ENCODE peak calls at places on chromosomes 7 and 10, in ten cellular contexts. L, V, Y, A, X, U, H, P, B and M are unnamed samples.

GRCh38 chr7:45919231-45919825 is 1.7 kb downstream of the IGFBP3 start:
- DNase-seq in L (peak), V (no peak), Y (no peak), A (no peak), X (no peak), U (no peak), H (no peak), P (no peak), B (no peak), M (no peak)

GRCh38 chr10:68096913-68097509 is 12.3 kb upstream of the MYPN start:
- DNase-seq in L (peak), V (peak), Y (no peak), A (peak), X (no peak), U (peak), H (no peak), P (peak), B (peak), M (no peak)

GRCh38 chr7:95718556-95719410 is 53.6 kb upstream of the DYNC1I1 start:
- DNase-seq in L (no peak), V (peak), Y (no peak), A (no peak), X (peak), U (no peak), H (no peak), P (peak), B (peak), M (no peak)

GRCh38 chr7:142873281-142873784 is 12.2 kb downstream of the TRPV6 start:
- DNase-seq in L (peak), V (peak), Y (peak), A (no peak), X (peak), U (no peak), H (no peak), P (peak), B (no peak), M (no peak)

GRCh38 chr7:73717025-73717807 is 2.3 kb downstream of the STX1A start:
- DNase-seq in L (no peak), V (peak), Y (no peak), A (no peak), X (no peak), U (no peak), H (no peak), P (peak), B (peak), M (no peak)

GRCh38 chr7:133376514-133376913 is 123.6 kb downstream of the EXOC4 start:
- DNase-seq in L (no peak), V (peak), Y (no peak), A (no peak), X (no peak), U (no peak), H (no peak), P (no peak), B (no peak), M (no peak)

GRCh38 chr7:124085168-124085567 is 52.3 kb upstream of the TMEM229A start:
- DNase-seq in L (no peak), V (no peak), Y (no peak), A (no peak), X (no peak), U (no peak), H (no peak), P (peak), B (no peak), M (no peak)

GRCh38 chr10:46236537-46236887 is 50.3 kb upstream of the ANTXRL start:
- DNase-seq in L (no peak), V (no peak), Y (no peak), A (no peak), X (no peak), U (no peak), H (no peak), P (no peak), B (no peak), M (no peak)

GRCh38 chr7:69433086-69433485 is 165.2 kb upstream of the AUTS2 start:
- DNase-seq in L (no peak), V (no peak), Y (no peak), A (no peak), X (no peak), U (no peak), H (no peak), P (no peak), B (no peak), M (no peak)

GRCh38 chr10:637221-637620 is 52.2 kb downstream of the DIP2C start:
- DNase-seq in L (no peak), V (no peak), Y (no peak), A (no peak), X (no peak), U (no peak), H (no peak), P (no peak), B (no peak), M (no peak)

GRCh38 chr10:133275683-133276092 is 980 bp downstream of the ADAM8 start:
- DNase-seq in L (no peak), V (no peak), Y (peak), A (no peak), X (peak), U (no peak), H (no peak), P (no peak), B (no peak), M (no peak)

GRCh38 chr10:31353574-31353973 is 34.6 kb downstream of the ZEB1 start:
- DNase-seq in L (no peak), V (peak), Y (no peak), A (no peak), X (peak), U (no peak), H (no peak), P (peak), B (peak), M (no peak)

GRCh38 chr10:122112625-122113160 is 123.7 kb downstream of the TACC2 start:
- DNase-seq in L (peak), V (peak), Y (no peak), A (peak), X (peak), U (peak), H (peak), P (peak), B (peak), M (peak)

GRCh38 chr7:94696981-94697670 is 41.2 kb upstream of the SGCE start:
- DNase-seq in L (no peak), V (peak), Y (no peak), A (peak), X (peak), U (peak), H (no peak), P (peak), B (peak), M (peak)

GRCh38 chr10:131874991-131875451 is 25.8 kb upstream of the PPP2R2D start:
- DNase-seq in L (peak), V (peak), Y (peak), A (peak), X (peak), U (peak), H (peak), P (peak), B (peak), M (no peak)

GRCh38 chr10:56823849-56824248 is 462.8 kb upstream of the ZWINT start:
- DNase-seq in L (peak), V (peak), Y (peak), A (no peak), X (peak), U (no peak), H (no peak), P (peak), B (no peak), M (no peak)

GRCh38 chr10:15237351-15237750 is 68.9 kb upstream of the NMT2 start:
- DNase-seq in L (no peak), V (peak), Y (no peak), A (no peak), X (no peak), U (no peak), H (no peak), P (peak), B (peak), M (peak)

GRCh38 chr7:151447901-151448260 is 7.9 kb upstream of the CRYGN start:
- DNase-seq in L (no peak), V (no peak), Y (no peak), A (no peak), X (no peak), U (no peak), H (no peak), P (no peak), B (no peak), M (no peak)
- H3K4me3 ChIP-seq in L (peak), V (peak), Y (no peak), A (peak), X (no peak), U (peak), H (no peak), P (peak), B (no peak), M (peak)

DNA sequence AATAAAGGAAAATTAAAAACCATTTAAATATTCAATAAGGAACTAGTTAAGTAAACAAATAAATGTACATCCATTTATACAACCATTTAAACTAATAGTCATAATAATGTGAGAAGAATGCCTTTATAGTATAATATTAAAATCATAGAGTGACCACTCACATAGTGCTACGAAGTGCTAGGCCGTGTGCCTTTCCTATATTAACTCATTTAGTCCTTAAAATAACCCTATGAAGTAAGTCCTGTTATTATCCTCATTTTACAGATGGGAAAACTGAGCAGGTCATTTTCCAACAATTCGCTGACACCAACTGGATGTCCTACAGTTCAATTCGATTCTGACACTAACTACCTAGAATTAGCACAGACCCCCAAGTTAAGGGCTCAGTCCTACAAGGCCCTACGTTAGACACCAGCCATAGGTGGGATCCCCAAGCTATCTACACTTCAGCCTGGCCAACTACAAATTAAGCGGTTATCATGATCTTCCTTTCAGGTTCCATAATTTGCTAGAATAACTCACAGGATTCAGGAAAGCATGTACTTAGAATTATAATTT is 4.1 kb downstream of the STRIP2 start:
- DNase-seq in L (no peak), V (no peak), Y (no peak), A (no peak), X (no peak), U (no peak), H (no peak), P (no peak), B (no peak), M (no peak)
- TF ChIP-seq CTCF in L (no peak), V (no peak), Y (no peak), A (no peak), X (no peak), U (no peak), H (no peak), P (no peak), B (no peak), M (no peak)

GRCh38 chr10:74976565-74976964 is 134.9 kb upstream of the SAMD8 start:
- DNase-seq in L (peak), V (no peak), Y (peak), A (no peak), X (peak), U (no peak), H (no peak), P (no peak), B (no peak), M (no peak)

GRCh38 chr10:74977072-74977471 is 134.4 kb upstream of the SAMD8 start:
- DNase-seq in L (no peak), V (no peak), Y (no peak), A (no peak), X (no peak), U (no peak), H (no peak), P (no peak), B (no peak), M (no peak)

GRCh38 chr10:74981831-74982633 is 129.4 kb upstream of the SAMD8 start:
- DNase-seq in L (no peak), V (no peak), Y (no peak), A (no peak), X (peak), U (no peak), H (no peak), P (no peak), B (no peak), M (no peak)

GRCh38 chr10:74975758-74976157 is 135.7 kb upstream of the SAMD8 start:
- DNase-seq in L (no peak), V (no peak), Y (no peak), A (no peak), X (no peak), U (no peak), H (no peak), P (no peak), B (no peak), M (no peak)

DNA sequence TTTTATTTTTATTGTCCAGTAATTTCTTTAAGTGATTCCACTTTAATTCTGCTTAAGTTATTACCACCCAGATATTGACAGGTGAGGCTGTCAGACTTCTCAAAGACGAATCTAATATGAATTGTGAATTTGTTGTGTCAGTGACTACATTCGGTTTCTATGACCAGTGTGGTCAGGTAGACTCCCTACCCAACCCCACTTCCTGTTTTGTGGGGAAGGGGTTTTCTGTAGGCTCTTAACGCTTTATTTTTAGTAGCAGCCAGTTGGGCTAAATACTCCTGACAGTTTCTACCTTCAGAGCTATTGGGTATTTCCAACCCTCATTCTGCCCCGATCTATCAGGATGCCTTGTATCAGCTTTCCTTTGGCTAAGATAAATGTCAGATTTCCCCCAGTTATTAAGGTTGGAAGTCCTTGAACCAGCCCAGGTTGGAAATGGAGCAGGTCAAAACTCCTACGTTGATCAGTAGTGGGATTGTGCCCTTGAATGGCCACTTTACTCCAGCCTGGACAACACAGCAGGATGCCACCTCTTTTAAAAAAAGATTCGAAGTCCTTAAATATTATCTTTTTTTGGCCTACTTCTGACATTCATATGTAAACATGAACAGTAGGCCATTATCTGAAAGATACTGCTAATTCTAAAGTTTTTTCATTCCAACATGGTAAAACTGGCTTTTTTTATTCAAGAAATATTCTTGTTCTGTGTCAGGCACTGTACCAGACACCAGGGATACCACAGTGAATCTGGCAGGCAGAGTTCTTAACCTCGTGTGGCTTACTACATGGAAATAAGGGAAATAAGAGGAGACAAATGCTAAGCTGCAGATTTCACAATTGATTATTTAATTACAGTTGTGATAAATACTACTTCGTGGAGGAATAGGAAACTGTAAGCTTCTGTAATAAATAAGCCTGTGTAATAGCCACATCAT is 133.3 kb upstream of the SAMD8 start:
- DNase-seq in L (no peak), V (no peak), Y (peak), A (no peak), X (peak), U (no peak), H (no peak), P (no peak), B (no peak), M (no peak)
- H3K4me3 ChIP-seq in L (no peak), V (no peak), Y (no peak), A (no peak), X (peak), U (no peak), H (no peak), P (no peak), B (no peak), M (no peak)

GRCh38 chr10:119667562-119668328 is 16.6 kb downstream of the BAG3 start:
- DNase-seq in L (peak), V (peak), Y (no peak), A (peak), X (no peak), U (peak), H (peak), P (peak), B (peak), M (peak)
- TF ChIP-seq CTCF in L (no peak), V (peak), Y (no peak), A (peak), X (no peak), U (no peak), H (no peak), P (peak), B (peak), M (no peak)

GRCh38 chr10:72692057-72692891 is at the start of gene MCU:
- DNase-seq in L (peak), V (peak), Y (peak), A (no peak), X (peak), U (peak), H (peak), P (peak), B (peak), M (peak)
- H3K4me3 ChIP-seq in L (peak), V (peak), Y (peak), A (peak), X (peak), U (peak), H (peak), P (peak), B (peak), M (peak)

GRCh38 chr10:101217450-101218281 is 11.6 kb downstream of the LBX1 start:
- DNase-seq in L (peak), V (peak), Y (no peak), A (no peak), X (no peak), U (no peak), H (peak), P (peak), B (peak), M (no peak)
- TF ChIP-seq CTCF in L (peak), V (peak), Y (no peak), A (peak), X (no peak), U (no peak), H (peak), P (peak), B (peak), M (no peak)

GRCh38 chr10:127908106-127908957 is 1.4 kb downstream of the PTPRE start:
- DNase-seq in L (no peak), V (peak), Y (no peak), A (no peak), X (no peak), U (no peak), H (no peak), P (peak), B (peak), M (no peak)
- H3K4me3 ChIP-seq in L (no peak), V (peak), Y (no peak), A (no peak), X (no peak), U (peak), H (no peak), P (peak), B (no peak), M (peak)

DNA sequence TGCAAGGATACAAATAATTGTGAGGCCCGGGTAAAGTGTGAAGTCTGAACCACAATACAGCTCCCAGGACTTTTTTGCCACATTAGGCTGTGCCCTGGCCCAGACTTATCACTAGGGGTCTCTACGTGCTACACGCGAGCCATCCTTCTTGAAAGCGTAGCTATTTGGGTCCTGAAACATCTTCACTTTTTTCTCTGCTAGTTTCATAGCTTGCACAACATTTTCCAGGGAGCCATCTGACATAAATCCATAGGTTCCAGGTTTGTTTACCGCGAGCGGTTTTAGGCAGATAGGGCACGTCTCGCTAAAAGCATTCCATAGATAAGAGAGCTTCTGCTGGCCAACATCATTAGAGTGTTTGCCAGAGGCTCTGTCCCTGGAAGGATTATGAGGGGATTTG is 226.5 kb downstream of the RPS24 start:
- DNase-seq in L (no peak), V (peak), Y (no peak), A (no peak), X (no peak), U (no peak), H (peak), P (no peak), B (peak), M (no peak)
- TF ChIP-seq CTCF in L (peak), V (peak), Y (peak), A (no peak), X (no peak), U (no peak), H (peak), P (no peak), B (peak), M (no peak)

GRCh38 chr10:99234739-99235468 is 748 bp downstream of the HPSE2 start:
- DNase-seq in L (peak), V (peak), Y (no peak), A (no peak), X (no peak), U (no peak), H (no peak), P (peak), B (peak), M (no peak)

GRCh38 chr10:99234067-99234738 is 1.4 kb downstream of the HPSE2 start:
- DNase-seq in L (peak), V (peak), Y (peak), A (no peak), X (peak), U (no peak), H (peak), P (peak), B (peak), M (no peak)

GRCh38 chr10:99233680-99234018 is 2.0 kb downstream of the HPSE2 start:
- DNase-seq in L (peak), V (no peak), Y (no peak), A (no peak), X (no peak), U (no peak), H (peak), P (no peak), B (no peak), M (no peak)

GRCh38 chr10:99233000-99233679 is 2.5 kb downstream of the HPSE2 start:
- DNase-seq in L (peak), V (no peak), Y (no peak), A (no peak), X (no peak), U (no peak), H (no peak), P (no peak), B (no peak), M (no peak)

DNA sequence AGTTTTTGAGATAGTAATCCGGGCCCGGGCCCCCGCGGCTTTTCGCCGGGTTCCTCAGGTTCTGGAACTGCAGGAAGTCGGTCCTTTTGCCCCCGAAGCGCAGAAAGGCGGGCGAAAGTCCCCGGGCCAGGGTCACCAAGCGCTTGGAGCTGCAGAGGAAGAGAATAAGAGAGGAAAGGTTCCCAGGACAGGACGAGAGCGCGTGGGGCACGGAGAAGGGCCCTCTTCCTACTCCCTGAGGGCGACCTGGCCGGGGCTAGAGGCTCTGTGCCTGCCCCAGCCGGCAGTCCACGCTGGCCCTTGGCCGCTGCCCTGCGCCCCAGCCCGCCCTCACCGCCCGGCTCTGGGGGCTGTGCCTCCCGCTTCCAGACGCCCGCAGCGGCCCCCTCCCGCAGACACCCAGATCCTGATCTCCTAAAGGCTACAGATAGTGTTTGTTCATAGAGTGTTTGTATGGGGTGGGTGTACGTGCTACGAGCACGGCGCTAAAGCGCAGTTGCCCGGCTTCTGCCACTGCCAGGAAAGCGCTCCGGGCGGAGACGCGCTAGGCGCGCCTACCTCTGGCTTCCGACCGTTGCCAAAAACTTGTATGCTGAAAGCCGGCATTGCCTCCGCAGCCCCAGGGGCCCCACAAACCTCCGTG is 3.2 kb downstream of the HPSE2 start:
- DNase-seq in L (peak), V (no peak), Y (no peak), A (no peak), X (peak), U (no peak), H (peak), P (no peak), B (no peak), M (no peak)
- H3K4me3 ChIP-seq in L (peak), V (no peak), Y (no peak), A (no peak), X (no peak), U (peak), H (peak), P (no peak), B (no peak), M (peak)

DNA sequence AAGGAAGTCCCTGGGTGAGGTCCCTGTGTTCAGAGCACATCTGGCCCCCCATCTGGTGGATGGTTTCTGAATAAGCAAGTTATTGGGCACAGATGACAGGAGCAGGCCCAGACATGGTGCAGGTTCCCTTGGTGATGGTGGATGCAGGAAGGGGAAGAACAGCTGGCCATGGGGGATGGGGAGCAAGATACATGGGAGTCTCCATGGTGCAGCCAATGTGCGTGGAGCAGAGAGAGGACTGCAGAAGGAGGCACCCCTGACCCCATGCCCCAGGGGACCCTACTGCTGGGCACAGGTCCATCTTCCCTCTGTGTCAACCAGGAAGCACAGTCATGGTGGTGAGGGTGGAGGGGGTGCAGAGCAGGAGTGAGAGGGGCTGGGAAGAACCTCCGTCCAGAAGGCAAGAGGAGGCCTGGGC is 43.8 kb upstream of the RABGEF1 start:
- DNase-seq in L (no peak), V (peak), Y (no peak), A (no peak), X (peak), U (no peak), H (no peak), P (peak), B (peak), M (no peak)
- TF ChIP-seq CTCF in L (no peak), V (no peak), Y (no peak), A (no peak), X (no peak), U (no peak), H (no peak), P (no peak), B (no peak), M (no peak)